ENCODE peak calls at places on chromosomes 2 and 18, in nine cellular contexts. S, E, O, K, Q, G, U, D and X are unnamed samples.

GRCh38 chr2:45497355-45497754 is 113.7 kb downstream of the SRBD1 start:
- DNase-seq in U (no peak), S (peak; percentile 42), D (no peak), G (no peak), Q (no peak), O (no peak), K (no peak), E (no peak), X (peak; percentile 46)

GRCh38 chr2:100235098-100235497 is 87.2 kb downstream of the LONRF2 start:
- DNase-seq in D (peak; percentile 93), U (no peak), S (peak; percentile 44), Q (peak; percentile 22), K (peak; percentile 84), O (no peak), G (no peak), E (no peak), X (peak; percentile 63)

GRCh38 chr2:55598056-55598795 is 19.2 kb downstream of the PPP4R3B start:
- DNase-seq in O (no peak), E (no peak), Q (no peak), D (no peak), U (no peak), K (no peak), S (no peak), G (no peak), X (no peak)

GRCh38 chr2:14722919-14723559 is 90.5 kb downstream of the LRATD1 start:
- DNase-seq in S (no peak), K (no peak), U (no peak), Q (no peak), O (no peak), G (no peak), D (no peak), E (no peak), X (no peak)

GRCh38 chr2:207437857-207438166 is 92.0 kb upstream of the CREB1 start:
- DNase-seq in O (no peak), G (no peak), U (no peak), S (no peak), Q (no peak), D (no peak), E (no peak), K (no peak), X (no peak)

GRCh38 chr2:80117401-80117800 is 187.2 kb downstream of the LRRTM1 start:
- DNase-seq in E (no peak), K (peak; percentile 8), U (no peak), O (no peak), D (no peak), S (no peak), G (no peak), Q (no peak), X (no peak)

GRCh38 chr2:215189393-215189792 is 51.0 kb upstream of the ABCA12 start:
- DNase-seq in O (no peak), S (no peak), Q (no peak), K (no peak), D (no peak), G (no peak), U (no peak), E (no peak), X (no peak)

GRCh38 chr2:233353769-233354499 is at the start of gene DGKD:
- DNase-seq in K (peak; percentile 67), E (no peak), Q (peak; percentile 73), D (peak; percentile 95), O (peak; percentile 45), S (peak; percentile 72), U (peak; percentile 76), G (peak; percentile 29), X (peak; percentile 96)

GRCh38 chr2:236170678-236171212 is 2.6 kb upstream of the GBX2 start:
- DNase-seq in K (no peak), S (no peak), O (no peak), D (no peak), G (no peak), Q (no peak), U (no peak), E (no peak), X (no peak)

GRCh38 chr2:187354653-187355052 is 93.4 kb downstream of the CALCRL start:
- DNase-seq in Q (no peak), D (no peak), S (no peak), E (no peak), U (no peak), O (no peak), G (no peak), K (no peak), X (no peak)

GRCh38 chr18:78957140-78957539 is 22.5 kb upstream of the SALL3 start:
- DNase-seq in K (no peak), O (no peak), E (no peak), G (no peak), Q (no peak), U (no peak), D (no peak), S (no peak), X (no peak)

GRCh38 chr2:74831693-74832530 is 2.0 kb upstream of the HK2 start:
- DNase-seq in U (no peak), E (no peak), Q (no peak), D (no peak), S (no peak), K (no peak), G (no peak), O (peak; percentile 26), X (no peak)

GRCh38 chr2:19949071-19949470 is 40.8 kb downstream of the WDR35 start:
- DNase-seq in S (no peak), O (no peak), D (no peak), U (no peak), E (no peak), G (no peak), Q (no peak), K (no peak), X (no peak)

GRCh38 chr2:96754317-96754716 is 6.4 kb upstream of the CNNM4 start:
- DNase-seq in S (no peak), Q (no peak), O (no peak), K (no peak), D (no peak), U (no peak), G (no peak), E (no peak), X (no peak)

GRCh38 chr2:66865161-66865560 is 430.2 kb downstream of the MEIS1 start:
- DNase-seq in Q (no peak), D (no peak), S (no peak), K (no peak), E (no peak), O (no peak), G (no peak), U (no peak), X (no peak)

GRCh38 chr18:48754559-48754958 is 196.2 kb downstream of the SMAD7 start:
- DNase-seq in G (no peak), E (no peak), S (no peak), Q (no peak), D (no peak), K (no peak), O (no peak), U (no peak), X (no peak)

GRCh38 chr2:30195011-30195410 is 36.3 kb upstream of the LBH start:
- DNase-seq in K (no peak), O (no peak), D (no peak), G (no peak), Q (no peak), E (no peak), S (no peak), U (peak; percentile 56), X (no peak)

GRCh38 chr2:45344071-45344470 is 267.0 kb downstream of the SRBD1 start:
- DNase-seq in S (no peak), K (no peak), U (no peak), Q (no peak), D (no peak), G (no peak), O (no peak), E (no peak), X (no peak)

GRCh38 chr18:26791676-26792075 is 73.8 kb downstream of the AQP4 start:
- DNase-seq in S (no peak), U (no peak), K (no peak), Q (no peak), D (no peak), O (peak; percentile 4), E (no peak), G (no peak), X (no peak)

DNA sequence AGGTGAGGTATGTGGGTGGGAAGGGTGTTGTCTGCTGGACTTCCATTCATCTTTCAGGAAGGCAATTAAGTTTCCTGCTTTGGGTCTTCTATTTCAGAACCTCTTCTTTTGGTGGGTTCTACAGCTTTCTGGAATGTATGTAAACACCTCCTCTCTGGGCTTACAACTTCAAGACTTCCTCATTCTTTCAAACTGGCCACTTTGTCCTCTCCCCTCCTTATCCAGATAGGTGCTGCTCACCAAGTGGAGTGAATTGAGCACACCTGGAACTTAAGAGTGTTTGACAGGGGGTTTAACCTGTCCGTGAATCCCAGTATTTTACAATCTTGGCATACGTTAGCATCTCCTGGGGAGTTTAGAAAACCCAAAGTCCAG is 5.2 kb upstream of the MRPL33 start:
- DNase-seq in G (no peak), U (no peak), K (no peak), O (no peak), S (no peak), Q (no peak), E (no peak), D (no peak), X (no peak)
- TF ChIP-seq CTCF in G (no peak), U (no peak), K (no peak), O (no peak), S (no peak), Q (no peak), E (no peak), D (no peak), X (no peak)

GRCh38 chr2:28250006-28250405 is 142.7 kb upstream of the FOSL2 start:
- DNase-seq in G (peak; percentile 8), D (no peak), U (no peak), E (no peak), Q (no peak), S (no peak), K (no peak), O (peak; percentile 69), X (no peak)
- TF ChIP-seq CTCF in G (no peak), D (no peak), U (no peak), E (no peak), Q (no peak), S (no peak), K (no peak), O (no peak), X (no peak)

GRCh38 chr2:15748736-15749323 is 157.2 kb downstream of the DDX1 start:
- DNase-seq in E (no peak), O (peak; percentile 75), S (no peak), Q (peak; percentile 20), D (no peak), K (peak; percentile 10), G (peak; percentile 55), U (no peak), X (peak; percentile 65)
- TF ChIP-seq CTCF in E (peak; percentile 70), O (peak; percentile 65), S (peak; percentile 74), Q (peak; percentile 32), D (peak; percentile 15), K (peak; percentile 38), G (peak; percentile 85), U (no peak), X (peak; percentile 35)

DNA sequence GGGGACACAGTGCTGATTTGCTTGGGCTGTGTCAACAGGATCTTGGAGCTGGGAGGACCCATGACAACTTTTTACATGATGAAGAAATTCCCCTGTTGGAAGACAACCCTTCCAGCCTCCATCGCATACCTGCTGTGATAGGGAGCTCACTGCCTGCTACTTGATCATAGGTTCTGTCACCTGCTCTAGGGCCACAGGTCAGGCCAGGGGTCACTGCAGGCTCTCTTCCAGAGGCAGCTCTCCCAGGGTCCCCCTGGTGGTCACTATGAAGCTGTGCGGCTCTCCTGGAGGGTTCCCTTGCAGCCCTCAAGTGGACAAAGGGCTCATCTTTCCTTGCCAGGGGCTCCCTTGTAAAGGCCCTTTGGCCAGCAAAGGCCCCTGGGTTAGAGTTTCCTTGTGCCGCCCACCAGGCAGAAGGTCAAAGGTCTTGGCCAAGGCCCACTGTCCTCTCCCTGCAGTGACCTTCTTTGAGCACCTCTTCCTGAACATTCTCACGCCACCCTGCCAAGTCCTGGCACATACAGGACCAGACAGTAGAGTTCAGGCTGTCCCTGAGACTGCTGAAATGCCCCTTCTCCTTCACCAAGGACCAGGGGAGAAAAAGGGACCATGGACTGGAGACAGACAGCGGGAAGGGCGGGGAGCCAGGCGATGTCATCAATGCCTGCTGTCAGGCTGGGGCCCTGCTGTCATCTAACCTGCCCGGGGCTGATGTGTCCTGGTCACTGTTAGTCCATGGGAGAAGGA is 345.1 kb downstream of the DYSF start:
- DNase-seq in D (peak; percentile 72), S (no peak), O (peak; percentile 74), K (no peak), Q (peak; percentile 15), G (peak; percentile 34), U (peak; percentile 57), E (no peak), X (peak; percentile 66)
- TF ChIP-seq CTCF in D (peak; percentile 54), S (peak; percentile 74), O (peak; percentile 79), K (peak; percentile 61), Q (peak; percentile 70), G (peak; percentile 98), U (peak; percentile 40), E (peak; percentile 85), X (peak; percentile 37)